ENCODE peak calls at places on chromosomes 1 and 21, in nine cellular contexts. One of them, this sample, is unnamed.

GRCh38 chr21:21165063-21165645 is 166.9 kb downstream of the NCAM2 start:
- DNase-seq in H7: no peak
- DNase-seq in transverse colon: no peak
- DNase-seq in cardiac muscle cell: peak; percentile 81
- DNase-seq in kidney: no peak
- DNase-seq in prostate gland: no peak
- DNase-seq in left ventricle myocardium inferior: no peak
- DNase-seq in fibroblast of lung: peak; percentile 94
- DNase-seq in lung: no peak
- DNase-seq in this sample: no peak

GRCh38 chr1:108665047-108665446 is 4.2 kb upstream of the HENMT1 start:
- DNase-seq in cardiac muscle cell: no peak
- DNase-seq in fibroblast of lung: no peak
- DNase-seq in transverse colon: no peak
- DNase-seq in kidney: no peak
- DNase-seq in lung: no peak
- DNase-seq in H7: no peak
- DNase-seq in prostate gland: no peak
- DNase-seq in left ventricle myocardium inferior: no peak
- DNase-seq in this sample: no peak

GRCh38 chr1:211735208-211736170 is 60.1 kb upstream of the NEK2 start:
- DNase-seq in kidney: no peak
- DNase-seq in lung: peak; percentile 52
- DNase-seq in fibroblast of lung: peak; percentile 62
- DNase-seq in prostate gland: peak; percentile 24
- DNase-seq in left ventricle myocardium inferior: no peak
- DNase-seq in cardiac muscle cell: peak; percentile 84
- DNase-seq in H7: peak; percentile 23
- DNase-seq in transverse colon: peak; percentile 17
- DNase-seq in this sample: peak; percentile 75

GRCh38 chr1:8020032-8020431 is 6.1 kb downstream of the ERRFI1 start:
- DNase-seq in fibroblast of lung: peak; percentile 42
- DNase-seq in H7: no peak
- DNase-seq in cardiac muscle cell: peak; percentile 61
- DNase-seq in kidney: no peak
- DNase-seq in left ventricle myocardium inferior: no peak
- DNase-seq in prostate gland: peak; percentile 69
- DNase-seq in transverse colon: no peak
- DNase-seq in lung: no peak
- DNase-seq in this sample: no peak

GRCh38 chr1:15950302-15950701 is 25.6 kb downstream of the ZBTB17 start:
- DNase-seq in H7: no peak
- DNase-seq in kidney: no peak
- DNase-seq in left ventricle myocardium inferior: no peak
- DNase-seq in cardiac muscle cell: no peak
- DNase-seq in transverse colon: no peak
- DNase-seq in prostate gland: no peak
- DNase-seq in lung: no peak
- DNase-seq in fibroblast of lung: no peak
- DNase-seq in this sample: no peak

GRCh38 chr1:27968692-27969091 is 8.9 kb downstream of the XKR8 start:
- DNase-seq in H7: no peak
- DNase-seq in prostate gland: peak; percentile 58
- DNase-seq in cardiac muscle cell: peak; percentile 72
- DNase-seq in transverse colon: no peak
- DNase-seq in lung: no peak
- DNase-seq in left ventricle myocardium inferior: no peak
- DNase-seq in fibroblast of lung: peak; percentile 92
- DNase-seq in kidney: no peak
- DNase-seq in this sample: no peak

GRCh38 chr1:11749203-11749689 is 12.7 kb upstream of the C1orf167 start:
- DNase-seq in cardiac muscle cell: no peak
- DNase-seq in kidney: no peak
- DNase-seq in lung: no peak
- DNase-seq in fibroblast of lung: peak; percentile 23
- DNase-seq in left ventricle myocardium inferior: peak; percentile 33
- DNase-seq in prostate gland: peak; percentile 21
- DNase-seq in H7: peak; percentile 93
- DNase-seq in transverse colon: peak; percentile 47
- DNase-seq in this sample: no peak

GRCh38 chr1:9699361-9699760 is 47.8 kb downstream of the PIK3CD start:
- DNase-seq in H7: no peak
- DNase-seq in left ventricle myocardium inferior: no peak
- DNase-seq in prostate gland: no peak
- DNase-seq in transverse colon: no peak
- DNase-seq in kidney: no peak
- DNase-seq in cardiac muscle cell: no peak
- DNase-seq in lung: no peak
- DNase-seq in fibroblast of lung: no peak
- DNase-seq in this sample: no peak

GRCh38 chr1:32972814-32973428 is 8.3 kb upstream of the RNF19B start:
- DNase-seq in prostate gland: peak; percentile 76
- DNase-seq in fibroblast of lung: peak; percentile 51
- DNase-seq in kidney: peak; percentile 86
- DNase-seq in left ventricle myocardium inferior: peak; percentile 45
- DNase-seq in H7: peak; percentile 96
- DNase-seq in cardiac muscle cell: peak; percentile 60
- DNase-seq in transverse colon: peak; percentile 43
- DNase-seq in lung: peak; percentile 66
- DNase-seq in this sample: peak; percentile 77

GRCh38 chr1:158646465-158646864 is 40.0 kb downstream of the SPTA1 start:
- DNase-seq in fibroblast of lung: no peak
- DNase-seq in H7: no peak
- DNase-seq in left ventricle myocardium inferior: no peak
- DNase-seq in kidney: no peak
- DNase-seq in prostate gland: no peak
- DNase-seq in lung: no peak
- DNase-seq in transverse colon: no peak
- DNase-seq in cardiac muscle cell: no peak
- DNase-seq in this sample: no peak

GRCh38 chr1:71823656-71824159 is 458.6 kb downstream of the NEGR1 start:
- DNase-seq in left ventricle myocardium inferior: no peak
- DNase-seq in H7: no peak
- DNase-seq in fibroblast of lung: no peak
- DNase-seq in transverse colon: peak; percentile 64
- DNase-seq in kidney: no peak
- DNase-seq in prostate gland: no peak
- DNase-seq in lung: no peak
- DNase-seq in cardiac muscle cell: no peak
- DNase-seq in this sample: no peak

GRCh38 chr1:183783896-183784637 is 20.9 kb upstream of the RGL1 start:
- DNase-seq in kidney: peak; percentile 67
- DNase-seq in cardiac muscle cell: peak; percentile 92
- DNase-seq in fibroblast of lung: peak; percentile 85
- DNase-seq in H7: no peak
- DNase-seq in lung: no peak
- DNase-seq in transverse colon: peak; percentile 14
- DNase-seq in prostate gland: peak; percentile 60
- DNase-seq in left ventricle myocardium inferior: peak; percentile 66
- DNase-seq in this sample: peak; percentile 90

GRCh38 chr1:151707541-151708065 is 9.0 kb downstream of the CELF3 start:
- DNase-seq in transverse colon: no peak
- DNase-seq in kidney: no peak
- DNase-seq in lung: no peak
- DNase-seq in cardiac muscle cell: no peak
- DNase-seq in prostate gland: no peak
- DNase-seq in H7: no peak
- DNase-seq in left ventricle myocardium inferior: no peak
- DNase-seq in fibroblast of lung: no peak
- DNase-seq in this sample: no peak

GRCh38 chr1:43440358-43440757 is 13.4 kb downstream of the HYI start:
- DNase-seq in fibroblast of lung: no peak
- DNase-seq in transverse colon: peak; percentile 5
- DNase-seq in cardiac muscle cell: no peak
- DNase-seq in H7: peak; percentile 22
- DNase-seq in lung: no peak
- DNase-seq in kidney: peak; percentile 22
- DNase-seq in left ventricle myocardium inferior: no peak
- DNase-seq in prostate gland: no peak
- DNase-seq in this sample: no peak
- H3K36me3 ChIP-seq in fibroblast of lung: peaks cover 32% of the 10 kb centered on the region
- H3K36me3 ChIP-seq in transverse colon: peaks cover 8% of the 10 kb centered on the region
- H3K36me3 ChIP-seq in cardiac muscle cell: peaks cover 21% of the 10 kb centered on the region
- H3K36me3 ChIP-seq in H7: peaks cover 12% of the 10 kb centered on the region
- H3K36me3 ChIP-seq in lung: peaks cover 56% of the 10 kb centered on the region
- H3K36me3 ChIP-seq in kidney: peaks cover 70% of the 10 kb centered on the region
- H3K36me3 ChIP-seq in left ventricle myocardium inferior: peaks cover 74% of the 10 kb centered on the region
- H3K36me3 ChIP-seq in prostate gland: peaks cover 12% of the 10 kb centered on the region
- H3K36me3 ChIP-seq in this sample: peaks cover 30% of the 10 kb centered on the region

GRCh38 chr21:45441431-45442255 is 36.7 kb downstream of the COL18A1 start:
- DNase-seq in lung: no peak
- DNase-seq in kidney: peak; percentile 71
- DNase-seq in transverse colon: no peak
- DNase-seq in cardiac muscle cell: no peak
- DNase-seq in fibroblast of lung: no peak
- DNase-seq in left ventricle myocardium inferior: no peak
- DNase-seq in prostate gland: no peak
- DNase-seq in H7: no peak
- DNase-seq in this sample: no peak
- H3K36me3 ChIP-seq in lung: no peaks in the 10 kb centered on the region
- H3K36me3 ChIP-seq in kidney: peaks cover 3% of the 10 kb centered on the region
- H3K36me3 ChIP-seq in transverse colon: no peaks in the 10 kb centered on the region
- H3K36me3 ChIP-seq in cardiac muscle cell: no peaks in the 10 kb centered on the region
- H3K36me3 ChIP-seq in fibroblast of lung: no peaks in the 10 kb centered on the region
- H3K36me3 ChIP-seq in left ventricle myocardium inferior: no peaks in the 10 kb centered on the region
- H3K36me3 ChIP-seq in prostate gland: no peaks in the 10 kb centered on the region
- H3K36me3 ChIP-seq in H7: peaks cover 4% of the 10 kb centered on the region
- H3K36me3 ChIP-seq in this sample: no peaks in the 10 kb centered on the region

GRCh38 chr1:223717695-223718363 is 5.5 kb downstream of the CAPN2 start:
- DNase-seq in left ventricle myocardium inferior: no peak
- DNase-seq in prostate gland: no peak
- DNase-seq in fibroblast of lung: no peak
- DNase-seq in lung: no peak
- DNase-seq in transverse colon: no peak
- DNase-seq in H7: no peak
- DNase-seq in cardiac muscle cell: no peak
- DNase-seq in kidney: no peak
- DNase-seq in this sample: no peak

GRCh38 chr1:223721658-223722606 is 9.6 kb downstream of the CAPN2 start:
- DNase-seq in left ventricle myocardium inferior: no peak
- DNase-seq in H7: no peak
- DNase-seq in cardiac muscle cell: no peak
- DNase-seq in kidney: no peak
- DNase-seq in transverse colon: no peak
- DNase-seq in prostate gland: no peak
- DNase-seq in lung: no peak
- DNase-seq in fibroblast of lung: no peak
- DNase-seq in this sample: no peak

GRCh38 chr1:223718850-223719249 is 6.5 kb downstream of the CAPN2 start:
- DNase-seq in cardiac muscle cell: no peak
- DNase-seq in prostate gland: no peak
- DNase-seq in kidney: no peak
- DNase-seq in H7: no peak
- DNase-seq in left ventricle myocardium inferior: no peak
- DNase-seq in fibroblast of lung: no peak
- DNase-seq in lung: no peak
- DNase-seq in transverse colon: no peak
- DNase-seq in this sample: no peak

GRCh38 chr1:223723351-223723904 is 11.1 kb downstream of the CAPN2 start:
- DNase-seq in prostate gland: no peak
- DNase-seq in kidney: no peak
- DNase-seq in H7: no peak
- DNase-seq in lung: no peak
- DNase-seq in transverse colon: no peak
- DNase-seq in fibroblast of lung: no peak
- DNase-seq in left ventricle myocardium inferior: no peak
- DNase-seq in cardiac muscle cell: no peak
- DNase-seq in this sample: no peak

DNA sequence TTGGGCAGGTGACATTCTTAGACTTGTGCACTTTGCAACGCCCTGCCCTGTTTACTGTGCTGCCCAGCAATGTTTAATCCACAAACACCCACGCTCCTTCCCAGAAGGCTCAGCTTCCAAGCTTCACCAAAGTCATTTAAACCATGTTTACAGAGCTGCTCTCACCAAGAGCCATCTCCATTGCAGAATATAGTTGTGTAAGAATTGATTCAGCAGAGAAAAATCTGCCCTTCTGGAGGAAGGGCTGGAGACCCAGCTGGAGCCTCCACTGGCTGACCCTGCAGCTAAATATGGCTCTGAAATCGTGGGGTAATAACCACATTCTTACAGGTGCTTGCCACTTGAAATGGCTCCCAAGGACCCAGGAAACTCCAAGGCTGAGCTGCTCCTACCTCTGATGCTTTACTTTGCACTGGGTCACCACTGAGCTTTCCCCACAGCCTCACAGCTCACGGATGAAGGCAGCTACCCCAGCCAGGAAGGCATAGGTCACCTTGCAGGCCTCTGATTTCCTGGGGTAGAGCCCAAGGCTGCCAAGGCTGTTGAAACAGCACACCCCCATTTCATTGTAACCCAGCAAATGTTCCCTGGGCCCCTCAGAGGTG is 8.8 kb downstream of the CAPN2 start:
- DNase-seq in H7: no peak
- DNase-seq in cardiac muscle cell: peak; percentile 79
- DNase-seq in transverse colon: peak; percentile 70
- DNase-seq in fibroblast of lung: peak; percentile 93
- DNase-seq in lung: peak; percentile 72
- DNase-seq in kidney: peak; percentile 76
- DNase-seq in prostate gland: peak; percentile 65
- DNase-seq in left ventricle myocardium inferior: no peak
- DNase-seq in this sample: no peak
- H3K36me3 ChIP-seq in H7: peaks cover 2% of the 10 kb centered on the region
- H3K36me3 ChIP-seq in cardiac muscle cell: no peaks in the 10 kb centered on the region
- H3K36me3 ChIP-seq in transverse colon: no peaks in the 10 kb centered on the region
- H3K36me3 ChIP-seq in fibroblast of lung: peaks cover 25% of the 10 kb centered on the region
- H3K36me3 ChIP-seq in lung: peaks cover 31% of the 10 kb centered on the region
- H3K36me3 ChIP-seq in kidney: peaks cover 16% of the 10 kb centered on the region
- H3K36me3 ChIP-seq in prostate gland: no peaks in the 10 kb centered on the region
- H3K36me3 ChIP-seq in left ventricle myocardium inferior: peaks cover 66% of the 10 kb centered on the region
- H3K36me3 ChIP-seq in this sample: peaks cover 55% of the 10 kb centered on the region

DNA sequence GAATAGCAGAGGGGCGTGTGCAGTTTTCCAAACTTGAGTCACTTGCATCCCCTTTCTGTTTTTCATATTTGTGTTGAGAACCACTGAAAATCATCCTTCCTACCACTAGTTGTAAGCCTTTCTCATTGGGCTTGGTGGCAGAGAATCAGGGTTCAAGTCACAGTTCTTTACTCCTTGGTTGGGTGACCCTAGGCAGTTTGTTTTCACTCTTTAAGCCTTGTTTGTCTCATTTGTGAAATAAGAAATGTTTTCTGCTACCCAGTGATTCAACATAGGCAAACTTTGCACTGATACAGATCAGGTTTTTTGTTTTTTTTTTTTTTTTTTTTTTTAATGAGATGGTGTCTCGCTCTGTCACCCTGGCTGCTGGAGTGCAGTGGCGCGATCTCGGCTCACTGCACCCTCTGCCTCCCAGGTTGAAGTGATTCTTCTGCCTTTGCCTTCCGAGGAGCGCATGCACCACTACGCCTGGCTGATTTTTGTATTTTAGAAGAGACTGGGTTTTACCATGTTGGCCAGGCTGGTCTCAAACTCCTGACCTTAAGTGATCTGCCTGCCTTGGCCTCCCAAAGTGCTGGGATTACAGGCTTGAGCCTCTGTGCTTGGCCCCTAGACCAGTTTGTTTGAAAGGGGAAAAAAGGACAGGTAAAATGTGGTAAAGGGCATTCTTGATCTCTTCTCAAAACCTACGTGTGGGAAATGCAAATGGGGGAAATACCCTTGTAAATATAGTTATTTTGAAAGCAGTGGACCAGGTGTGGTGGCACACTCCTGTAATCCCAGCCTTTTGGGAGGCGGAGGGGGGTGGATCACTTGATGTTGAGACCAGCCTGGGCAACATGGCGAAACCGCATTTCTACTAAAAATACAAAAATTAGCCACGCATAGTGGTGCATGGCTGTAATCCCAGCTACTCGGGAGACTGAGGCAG is 3.2 kb downstream of the CLIC4 start:
- DNase-seq in kidney: no peak
- DNase-seq in H7: no peak
- DNase-seq in left ventricle myocardium inferior: no peak
- DNase-seq in prostate gland: no peak
- DNase-seq in fibroblast of lung: no peak
- DNase-seq in transverse colon: no peak
- DNase-seq in lung: no peak
- DNase-seq in cardiac muscle cell: no peak
- DNase-seq in this sample: no peak
- H3K36me3 ChIP-seq in kidney: no peaks in the 10 kb centered on the region
- H3K36me3 ChIP-seq in H7: peaks cover 2% of the 10 kb centered on the region
- H3K36me3 ChIP-seq in left ventricle myocardium inferior: peaks cover 4% of the 10 kb centered on the region
- H3K36me3 ChIP-seq in prostate gland: no peaks in the 10 kb centered on the region
- H3K36me3 ChIP-seq in fibroblast of lung: no peaks in the 10 kb centered on the region
- H3K36me3 ChIP-seq in transverse colon: no peaks in the 10 kb centered on the region
- H3K36me3 ChIP-seq in lung: no peaks in the 10 kb centered on the region
- H3K36me3 ChIP-seq in cardiac muscle cell: no peaks in the 10 kb centered on the region
- H3K36me3 ChIP-seq in this sample: no peaks in the 10 kb centered on the region